ENCODE peak calls at places on chromosomes 12 and 14, in four cellular contexts. L is right lobe of liver, W is foreskin fibroblast, Z is HFF-Myc. K is an unnamed sample.
A peak's percentile ranks its signal among the peaks of the same experiment; 100 is the strongest.

GRCh38 chr12:132306885-132307191 is 22.6 kb downstream of the GALNT9 start:
- DNase-seq in L (peak; percentile 32), W (no peak), Z (no peak), K (no peak)

GRCh38 chr14:66099931-66100330 is 386.2 kb upstream of the CCDC196 start:
- DNase-seq in L (no peak), W (no peak), Z (no peak), K (no peak)

GRCh38 chr14:90567991-90568390 is 171.2 kb downstream of the CALM1 start:
- DNase-seq in L (no peak), W (no peak), Z (no peak), K (no peak)

GRCh38 chr12:103530352-103530751 is 34.6 kb upstream of the C12orf42 start:
- DNase-seq in L (no peak), W (no peak), Z (no peak), K (no peak)

GRCh38 chr14:24064856-24065255 is 6.5 kb upstream of the CPNE6 start:
- DNase-seq in L (no peak), W (no peak), Z (no peak), K (no peak)

GRCh38 chr12:130427381-130427887 is 89.7 kb downstream of the PIWIL1 start:
- DNase-seq in L (no peak), W (no peak), Z (no peak), K (no peak)

GRCh38 chr12:5210179-5210917 is 166.7 kb downstream of the KCNA5 start:
- DNase-seq in L (no peak), W (no peak), Z (no peak), K (no peak)

GRCh38 chr14:29821665-29822429 is 105.8 kb downstream of the PRKD1 start:
- DNase-seq in L (no peak), W (no peak), Z (no peak), K (no peak)

GRCh38 chr12:76312314-76312713 is 35.9 kb downstream of the BBS10 start:
- DNase-seq in L (no peak), W (no peak), Z (no peak), K (peak; percentile 74)

GRCh38 chr14:57737598-57737997 is 128.3 kb downstream of the SLC35F4 start:
- DNase-seq in L (no peak), W (no peak), Z (no peak), K (no peak)

GRCh38 chr14:37187294-37187693 is 10.4 kb upstream of the MIPOL1 start:
- DNase-seq in L (no peak), W (no peak), Z (no peak), K (no peak)

GRCh38 chr12:121467638-121468403 is 67.9 kb downstream of the RNF34 start:
- DNase-seq in L (peak; percentile 65), W (no peak), Z (no peak), K (no peak)

GRCh38 chr12:14999421-15000047 is 26.7 kb downstream of the PDE6H start:
- DNase-seq in L (no peak), W (no peak), Z (no peak), K (no peak)

GRCh38 chr12:1644523-1645438 is 15.8 kb downstream of the WNT5B start:
- DNase-seq in L (no peak), W (peak; percentile 80), Z (peak; percentile 53), K (no peak)

GRCh38 chr12:85441740-85442139 is 161.7 kb downstream of the ALX1 start:
- DNase-seq in L (no peak), W (peak; percentile 0), Z (no peak), K (no peak)

GRCh38 chr14:70096866-70097265 is 91.9 kb downstream of the SLC8A3 start:
- DNase-seq in L (no peak), W (peak; percentile 4), Z (no peak), K (no peak)

GRCh38 chr12:15602051-15602672 is 187.0 kb downstream of the EPS8 start:
- DNase-seq in L (no peak), W (peak; percentile 41), Z (no peak), K (no peak)

GRCh38 chr12:95208678-95209077 is 8.6 kb downstream of the FGD6 start:
- DNase-seq in L (no peak), W (no peak), Z (no peak), K (no peak)

GRCh38 chr14:65080954-65081747 is 21.2 kb downstream of the MAX start:
- DNase-seq in L (no peak), W (no peak), Z (no peak), K (no peak)

GRCh38 chr14:71183856-71184255 is 276.6 kb downstream of the PCNX1 start:
- DNase-seq in L (no peak), W (no peak), Z (no peak), K (no peak)

GRCh38 chr14:31205681-31206535 is 1.7 kb downstream of the HECTD1 start:
- DNase-seq in L (no peak), W (peak; percentile 56), Z (no peak), K (no peak)

GRCh38 chr12:59596232-59597143 is 659 bp downstream of the SLC16A7 start:
- DNase-seq in L (peak; percentile 90), W (peak; percentile 85), Z (peak; percentile 65), K (no peak)

GRCh38 chr12:103882861-103883596 is 42.0 kb upstream of the NT5DC3 start:
- DNase-seq in L (no peak), W (no peak), Z (no peak), K (no peak)

GRCh38 chr14:25953532-25954144 is 644.2 kb downstream of the NOVA1 start:
- DNase-seq in L (no peak), W (peak; percentile 3), Z (no peak), K (peak; percentile 24)

GRCh38 chr12:13339538-13339937 is 143.0 kb downstream of the EMP1 start:
- DNase-seq in L (no peak), W (no peak), Z (no peak), K (no peak)

GRCh38 chr12:22333186-22333745 is 1.2 kb downstream of the ST8SIA1 start:
- DNase-seq in L (no peak), W (peak; percentile 66), Z (peak; percentile 20), K (no peak)

GRCh38 chr14:93984070-93984469 is 7.7 kb upstream of the ASB2 start:
- DNase-seq in L (no peak), W (no peak), Z (no peak), K (no peak)

GRCh38 chr14:99035268-99035667 is 236.7 kb downstream of the BCL11B start:
- DNase-seq in L (no peak), W (peak; percentile 3), Z (peak; percentile 7), K (no peak)

GRCh38 chr12:95168746-95169145 is 48.5 kb downstream of the FGD6 start:
- DNase-seq in L (no peak), W (no peak), Z (no peak), K (peak; percentile 55)

GRCh38 chr12:58414398-58414871 is 473.1 kb downstream of the ATP23 start:
- DNase-seq in L (no peak), W (peak; percentile 67), Z (no peak), K (no peak)

GRCh38 chr12:55365086-55365485 is 2.3 kb downstream of the OR6C75 start:
- DNase-seq in L (no peak), W (no peak), Z (no peak), K (no peak)

GRCh38 chr12:128914908-128915563 is 61.8 kb downstream of the GLT1D1 start:
- DNase-seq in L (no peak), W (no peak), Z (no peak), K (no peak)

DNA sequence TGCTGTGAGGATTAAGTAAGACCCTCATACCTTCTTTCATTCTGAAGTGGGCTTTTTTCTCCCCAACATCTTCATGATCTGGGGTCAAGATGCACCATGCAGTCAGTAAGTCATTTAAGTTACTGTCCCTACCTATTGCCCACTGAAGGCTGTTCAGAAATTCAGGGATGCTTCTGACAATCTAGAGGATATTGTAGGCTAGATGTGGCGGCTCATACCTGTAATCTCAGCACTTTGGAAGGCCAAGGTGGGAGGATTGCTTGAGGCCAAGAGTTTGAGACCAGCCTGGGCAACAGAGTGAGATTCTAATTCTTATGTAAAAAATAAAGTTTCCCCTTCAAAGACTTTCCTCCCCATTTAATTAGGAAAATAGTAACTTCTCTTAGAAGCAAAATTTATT is 28.7 kb downstream of the PHETA1 start:
- DNase-seq in L (no peak), W (no peak), Z (no peak), K (no peak)
- H3K4me3 ChIP-seq in L (no peak overlapping the region), W (no peak overlapping the region), Z (no peak overlapping the region), K (no peak overlapping the region)

GRCh38 chr12:105400227-105400626 is 69.7 kb downstream of the C12orf75 start:
- DNase-seq in L (no peak), W (no peak), Z (no peak), K (no peak)

GRCh38 chr12:105406497-105406896 is 76.0 kb downstream of the C12orf75 start:
- DNase-seq in L (no peak), W (no peak), Z (no peak), K (no peak)

GRCh38 chr12:105401198-105401597 is 70.7 kb downstream of the C12orf75 start:
- DNase-seq in L (no peak), W (no peak), Z (no peak), K (no peak)

GRCh38 chr12:105402366-105402765 is 71.9 kb downstream of the C12orf75 start:
- DNase-seq in L (no peak), W (no peak), Z (no peak), K (no peak)

DNA sequence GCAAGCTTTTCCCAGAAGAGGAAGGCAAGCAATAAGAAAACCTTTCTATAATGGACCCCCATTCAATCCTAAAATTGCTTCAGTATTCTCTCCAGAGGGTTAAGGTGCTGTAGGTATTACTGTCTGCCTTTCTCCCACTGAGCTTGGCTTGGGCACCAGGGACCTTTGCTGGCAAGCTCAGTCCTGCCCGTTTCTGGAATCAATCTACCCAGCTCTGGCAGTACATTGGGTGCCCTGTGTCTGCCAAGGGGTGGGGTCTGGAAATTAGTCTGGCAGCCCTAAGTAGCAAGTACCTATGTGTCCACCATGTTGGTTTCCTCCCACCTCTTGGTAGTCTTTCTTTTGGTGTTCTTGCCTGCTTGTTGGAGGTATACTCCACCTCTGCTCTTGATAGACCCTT is 72.6 kb downstream of the C12orf75 start:
- DNase-seq in L (no peak), W (no peak), Z (no peak), K (no peak)
- TF ChIP-seq CTCF in L (no peak), W (no peak), Z (no peak), K (no peak)

GRCh38 chr14:89163237-89163636 is 253.8 kb downstream of the FOXN3 start:
- DNase-seq in L (no peak), W (no peak), Z (no peak), K (no peak)
- H3K4me3 ChIP-seq in L (no peak overlapping the region), W (no peak overlapping the region), Z (no peak overlapping the region), K (no peak overlapping the region)

GRCh38 chr12:97536353-97536752 is 73.7 kb downstream of the RMST start:
- DNase-seq in L (no peak), W (no peak), Z (no peak), K (no peak)

GRCh38 chr12:97541366-97541765 is 78.8 kb downstream of the RMST start:
- DNase-seq in L (no peak), W (no peak), Z (no peak), K (no peak)

GRCh38 chr12:97535582-97535981 is 73.0 kb downstream of the RMST start:
- DNase-seq in L (no peak), W (no peak), Z (no peak), K (no peak)

DNA sequence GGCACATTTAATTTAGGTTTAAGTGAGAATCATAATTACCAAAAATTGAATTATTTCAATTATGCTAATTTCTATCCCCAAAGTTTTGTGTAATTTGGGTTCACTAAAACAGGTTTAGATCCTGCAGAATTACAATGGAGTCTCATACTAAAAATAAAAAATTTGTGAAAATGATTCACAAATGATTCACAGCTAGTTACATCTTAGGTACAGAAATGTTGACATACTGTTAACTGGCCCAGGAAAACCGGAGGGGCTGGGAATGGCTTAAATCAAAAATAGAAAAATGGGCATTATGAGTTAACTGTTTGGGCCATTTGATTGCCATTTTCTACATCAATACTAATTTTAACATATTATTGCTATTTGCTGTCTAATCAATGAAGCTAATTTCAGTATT is 76.1 kb downstream of the RMST start:
- DNase-seq in L (no peak), W (no peak), Z (no peak), K (no peak)
- TF ChIP-seq CTCF in L (no peak), W (no peak), Z (no peak), K (no peak)

K was measured in retinal pigment epithelial cell.